ENCODE peak calls at places on chromosomes 11 and 22, in eight cellular contexts. D, I, W, A, E, N, M and G are unnamed samples.
A peak's percentile ranks its signal among the peaks of the same experiment; 100 is the strongest.

GRCh38 chr11:118984825-118985224 is 13.1 kb upstream of the CENATAC start:
- DNase-seq in M (no peak), D (no peak), W (no peak), I (no peak), N (no peak), A (no peak), E (no peak), G (no peak)

GRCh38 chr11:25357133-25357532 is 860.3 kb downstream of the LUZP2 start:
- DNase-seq in N (no peak), I (no peak), A (no peak), W (no peak), E (no peak), M (no peak), D (no peak), G (no peak)

GRCh38 chr22:22078329-22078728 is 95.7 kb upstream of the TOP3B start:
- DNase-seq in M (no peak), D (no peak), E (no peak), A (no peak), N (no peak), W (no peak), I (no peak), G (no peak)

GRCh38 chr22:22803285-22803853 is 84.2 kb upstream of the IGLL5 start:
- DNase-seq in M (no peak), A (no peak), I (no peak), D (no peak), W (no peak), N (no peak), E (no peak), G (no peak)

GRCh38 chr11:6474806-6475500 is 1.2 kb upstream of the TRIM3 start:
- DNase-seq in E (no peak), D (no peak), A (no peak), N (no peak), M (no peak), W (no peak), I (no peak), G (no peak)

GRCh38 chr22:26796785-26797184 is 139.4 kb downstream of the MIAT start:
- DNase-seq in A (no peak), D (no peak), W (no peak), N (no peak), I (no peak), E (no peak), M (no peak), G (no peak)

GRCh38 chr11:134656861-134657540 is 245.0 kb upstream of the B3GAT1 start:
- DNase-seq in E (no peak), I (no peak), D (no peak), A (no peak), W (no peak), N (no peak), M (no peak), G (no peak)

GRCh38 chr11:72758690-72759389 is 6.6 kb upstream of the ARAP1 start:
- DNase-seq in E (peak; percentile 47), I (no peak), W (peak; percentile 98), M (peak; percentile 62), A (no peak), N (no peak), D (peak; percentile 76), G (peak; percentile 98)

GRCh38 chr11:130448416-130449068 is at the start of gene ADAMTS15:
- DNase-seq in D (peak; percentile 80), N (peak; percentile 93), E (peak; percentile 91), A (peak; percentile 85), W (peak; percentile 93), M (no peak), I (peak; percentile 87), G (peak; percentile 61)

GRCh38 chr11:41245184-41245583 is 214.3 kb downstream of the LRRC4C start:
- DNase-seq in D (no peak), I (no peak), W (no peak), E (peak; percentile 8), N (no peak), M (no peak), A (no peak), G (no peak)

GRCh38 chr11:32438883-32439487 is 3.6 kb upstream of the WT1 start:
- DNase-seq in M (no peak), N (peak; percentile 66), W (no peak), I (no peak), D (peak; percentile 50), E (no peak), A (no peak), G (no peak)

GRCh38 chr11:47656284-47656915 is 14.0 kb upstream of the MTCH2 start:
- DNase-seq in A (no peak), N (no peak), M (no peak), W (no peak), E (no peak), D (no peak), I (no peak), G (no peak)

GRCh38 chr11:113540416-113541330 is 65.5 kb upstream of the DRD2 start:
- DNase-seq in W (no peak), E (no peak), N (peak; percentile 23), I (no peak), A (no peak), D (no peak), M (no peak), G (no peak)

GRCh38 chr11:5712507-5712906 is 22.9 kb downstream of the TRIM22 start:
- DNase-seq in D (no peak), N (no peak), M (no peak), E (no peak), A (no peak), W (peak; percentile 23), I (peak; percentile 33), G (no peak)

GRCh38 chr22:36644333-36644757 is 59.2 kb downstream of the CACNG2 start:
- DNase-seq in M (peak; percentile 59), I (peak; percentile 96), W (peak; percentile 96), D (no peak), A (peak; percentile 91), E (no peak), N (peak; percentile 92), G (peak; percentile 91)

GRCh38 chr22:23896166-23896522 is 2.0 kb downstream of the MIF start:
- DNase-seq in A (no peak), N (no peak), E (no peak), I (no peak), D (no peak), M (no peak), W (no peak), G (no peak)

GRCh38 chr22:23893957-23894709 is at the start of gene MIF:
- DNase-seq in M (peak; percentile 49), N (peak; percentile 98), I (peak; percentile 98), A (peak; percentile 95), E (peak; percentile 97), W (peak; percentile 97), D (peak; percentile 96), G (peak; percentile 92)

GRCh38 chr22:23894710-23895598 is 771 bp downstream of the MIF start:
- DNase-seq in E (peak; percentile 58), M (no peak), A (peak; percentile 73), W (peak; percentile 94), N (peak; percentile 90), D (peak; percentile 78), I (peak; percentile 83), G (peak; percentile 58)

GRCh38 chr22:23896523-23897186 is 2.5 kb downstream of the MIF start:
- DNase-seq in I (no peak), A (no peak), M (no peak), E (no peak), N (no peak), D (no peak), W (no peak), G (no peak)

GRCh38 chr22:23895599-23896144 is 1.5 kb downstream of the MIF start:
- DNase-seq in E (no peak), D (no peak), I (no peak), W (no peak), A (no peak), M (no peak), N (no peak), G (no peak)
- H3K4me3 ChIP-seq in E (peak overlapping the region; percentile 67), D (peak overlapping the region; percentile 63), I (peak overlapping the region; percentile 68), W (peak overlapping the region; percentile 92), A (peak overlapping the region; percentile 91), M (peak overlapping the region; percentile 94), N (peak overlapping the region; percentile 69), G (peak overlapping the region; percentile 82)

DNA sequence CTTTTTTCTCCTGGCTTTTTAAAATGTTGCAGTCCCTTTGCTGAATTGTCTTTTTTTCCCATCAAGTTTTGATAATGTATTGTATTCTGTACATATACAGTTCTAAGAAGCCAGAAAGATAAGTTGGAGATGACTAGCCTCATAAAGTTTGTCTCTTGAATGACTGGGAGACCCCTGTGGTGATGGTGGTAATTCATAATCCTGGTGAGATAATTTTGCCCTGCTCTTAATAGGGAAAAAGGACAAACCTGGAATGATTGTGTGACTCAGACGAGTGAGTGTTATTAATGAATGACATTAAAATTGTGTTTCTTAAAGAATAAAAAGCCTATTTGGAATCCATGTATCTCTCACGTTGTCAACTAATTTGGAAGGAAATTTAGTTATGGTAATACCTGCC is 1.2 kb downstream of the HIKESHI start:
- DNase-seq in D (no peak), E (no peak), M (no peak), W (peak; percentile 17), A (no peak), N (no peak), I (no peak), G (peak; percentile 6)
- H3K4me3 ChIP-seq in D (peak overlapping the region; percentile 84), E (peak overlapping the region; percentile 76), M (peak overlapping the region; percentile 86), W (peak overlapping the region; percentile 87), A (peak overlapping the region; percentile 74), N (peak overlapping the region; percentile 82), I (peak overlapping the region; percentile 95), G (peak overlapping the region; percentile 95)

DNA sequence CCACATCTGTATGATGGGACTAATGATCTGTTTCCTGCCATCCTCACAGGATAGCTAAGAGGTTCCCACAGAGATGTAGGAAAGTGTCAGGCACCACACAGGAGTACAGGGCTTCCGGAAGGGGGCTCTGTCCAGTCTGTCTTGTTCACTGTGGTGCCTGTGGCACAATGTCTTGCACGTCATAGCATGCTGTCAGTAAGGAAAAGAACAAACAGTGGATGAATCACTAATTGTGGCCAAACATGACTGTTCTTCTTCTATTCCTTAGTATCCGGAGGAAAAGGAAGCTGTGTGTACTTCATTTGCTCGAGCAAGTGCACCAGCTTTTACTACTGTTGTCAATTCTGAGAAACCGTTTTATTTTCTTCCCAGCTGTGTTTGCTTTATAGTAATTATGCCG is 73.4 kb upstream of the YWHAH start:
- DNase-seq in E (no peak), W (peak; percentile 81), A (peak; percentile 93), N (no peak), I (peak; percentile 93), D (no peak), M (peak; percentile 7), G (peak; percentile 93)
- H3K4me3 ChIP-seq in E (no peak overlapping the region), W (no peak overlapping the region), A (no peak overlapping the region), N (no peak overlapping the region), I (no peak overlapping the region), D (no peak overlapping the region), M (no peak overlapping the region), G (no peak overlapping the region)

DNA sequence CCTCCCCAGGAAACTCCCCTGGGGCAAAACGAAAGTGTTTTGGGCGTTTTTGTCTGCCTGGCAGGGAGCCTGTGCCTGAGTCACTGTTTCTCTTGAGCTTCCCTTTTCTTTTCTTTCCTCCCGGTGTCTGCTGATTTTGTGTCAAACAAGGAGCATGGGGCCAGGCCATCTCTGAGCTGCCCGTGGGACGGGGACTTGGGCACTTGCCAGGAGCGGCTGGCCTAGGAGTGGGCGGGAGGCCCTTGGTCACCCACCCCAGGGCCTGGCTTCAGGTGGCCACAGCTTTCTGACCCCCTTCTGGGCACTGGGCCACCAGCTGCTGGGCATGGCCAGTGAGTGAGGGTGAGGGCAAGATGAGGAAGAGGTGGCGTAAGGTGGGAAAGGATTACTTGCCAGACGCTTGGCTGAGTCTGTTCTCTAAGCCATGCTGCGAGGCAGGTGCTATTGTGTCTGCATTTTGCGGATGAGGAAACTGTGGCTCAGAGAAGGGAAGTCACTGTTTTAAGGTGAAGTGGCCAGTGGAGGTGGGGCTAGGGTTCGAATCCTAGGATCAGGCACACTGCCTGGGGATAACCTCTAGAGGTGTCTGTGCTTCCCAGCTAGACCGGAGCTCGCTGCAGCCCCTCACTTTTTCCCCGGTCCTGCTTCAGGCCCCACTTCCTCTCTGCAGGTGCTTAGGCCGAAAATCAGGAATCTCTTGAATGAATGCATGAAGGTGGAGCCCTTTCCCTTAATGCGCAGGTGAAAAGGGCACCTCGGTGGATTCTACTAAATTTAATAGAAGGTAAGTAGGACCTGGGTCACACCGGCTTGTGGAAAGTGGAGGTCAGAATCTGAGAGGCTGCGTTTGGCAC is 7.8 kb upstream of the NFAM1 start:
- DNase-seq in A (peak; percentile 38), M (no peak), D (peak; percentile 38), W (peak; percentile 50), I (peak; percentile 35), N (no peak), E (peak; percentile 40), G (peak; percentile 9)
- H3K4me3 ChIP-seq in A (no peak overlapping the region), M (no peak overlapping the region), D (no peak overlapping the region), W (peak overlapping the region; percentile 29), I (no peak overlapping the region), N (no peak overlapping the region), E (no peak overlapping the region), G (no peak overlapping the region)